ENCODE peak calls at places on chromosome 1, in nine cellular contexts. I is body of pancreas, G is uterus, Q is sigmoid colon, E is esophagus squamous epithelium, U is transverse colon, M is A549, B is IMR-90, R is right lobe of liver. C is an unnamed sample.

GRCh38 chr1:27931184-27931583 is 3.6 kb upstream of the SMPDL3B start:
- DNase-seq in I (no peak), G (no peak), Q (no peak), E (no peak), U (no peak), M (no peak), B (no peak), R (no peak), C (peak; percentile 1)

GRCh38 chr1:87197156-87197555 is 131.5 kb upstream of the LMO4 start:
- DNase-seq in I (no peak), G (no peak), Q (no peak), E (no peak), U (no peak), M (no peak), B (peak; percentile 52), R (no peak), C (no peak)

GRCh38 chr1:162913345-162913744 is 52.4 kb upstream of the CCDC190 start:
- DNase-seq in I (no peak), G (no peak), Q (no peak), E (no peak), U (no peak), M (no peak), B (no peak), R (no peak), C (no peak)

GRCh38 chr1:14567056-14567455 is 31.4 kb upstream of the KAZN start:
- DNase-seq in I (no peak), G (no peak), Q (no peak), E (no peak), U (no peak), M (peak; percentile 12), B (no peak), R (no peak), C (no peak)

GRCh38 chr1:147700042-147700711 is 29.9 kb upstream of the ACP6 start:
- DNase-seq in I (peak; percentile 83), G (peak; percentile 60), Q (no peak), E (no peak), U (peak; percentile 66), M (peak; percentile 55), B (peak; percentile 64), R (peak; percentile 59), C (peak; percentile 27)

GRCh38 chr1:210696709-210697108 is 368.0 kb downstream of the HHAT start:
- DNase-seq in I (no peak), G (no peak), Q (no peak), E (no peak), U (no peak), M (no peak), B (no peak), R (no peak), C (no peak)

GRCh38 chr1:77037990-77038389 is 170.7 kb downstream of the ST6GALNAC5 start:
- DNase-seq in I (no peak), G (no peak), Q (no peak), E (no peak), U (no peak), M (no peak), B (no peak), R (no peak), C (no peak)

GRCh38 chr1:220748091-220748934 is at the start of gene MTARC2:
- DNase-seq in I (peak; percentile 87), G (peak; percentile 60), Q (peak; percentile 92), E (peak; percentile 17), U (peak; percentile 80), M (peak; percentile 82), B (peak; percentile 49), R (peak; percentile 95), C (peak; percentile 50)

GRCh38 chr1:241837901-241838300 is 10.1 kb upstream of the EXO1 start:
- DNase-seq in I (no peak), G (no peak), Q (no peak), E (no peak), U (no peak), M (peak; percentile 78), B (peak; percentile 98), R (no peak), C (no peak)

GRCh38 chr1:9825101-9826074 is 1.6 kb upstream of the CLSTN1 start:
- DNase-seq in I (peak; percentile 94), G (peak; percentile 80), Q (peak; percentile 87), E (no peak), U (peak; percentile 90), M (peak; percentile 93), B (peak; percentile 51), R (no peak), C (peak; percentile 90)

GRCh38 chr1:153365696-153366095 is 8.0 kb downstream of the S100A9 start:
- DNase-seq in I (no peak), G (no peak), Q (no peak), E (no peak), U (no peak), M (no peak), B (no peak), R (no peak), C (no peak)

GRCh38 chr1:51953079-51953478 is 37.4 kb downstream of the RAB3B start:
- DNase-seq in I (no peak), G (no peak), Q (no peak), E (no peak), U (no peak), M (no peak), B (no peak), R (no peak), C (no peak)

GRCh38 chr1:33439662-33440061 is 8.8 kb upstream of the PHC2 start:
- DNase-seq in I (no peak), G (no peak), Q (no peak), E (no peak), U (no peak), M (no peak), B (no peak), R (no peak), C (no peak)

DNA sequence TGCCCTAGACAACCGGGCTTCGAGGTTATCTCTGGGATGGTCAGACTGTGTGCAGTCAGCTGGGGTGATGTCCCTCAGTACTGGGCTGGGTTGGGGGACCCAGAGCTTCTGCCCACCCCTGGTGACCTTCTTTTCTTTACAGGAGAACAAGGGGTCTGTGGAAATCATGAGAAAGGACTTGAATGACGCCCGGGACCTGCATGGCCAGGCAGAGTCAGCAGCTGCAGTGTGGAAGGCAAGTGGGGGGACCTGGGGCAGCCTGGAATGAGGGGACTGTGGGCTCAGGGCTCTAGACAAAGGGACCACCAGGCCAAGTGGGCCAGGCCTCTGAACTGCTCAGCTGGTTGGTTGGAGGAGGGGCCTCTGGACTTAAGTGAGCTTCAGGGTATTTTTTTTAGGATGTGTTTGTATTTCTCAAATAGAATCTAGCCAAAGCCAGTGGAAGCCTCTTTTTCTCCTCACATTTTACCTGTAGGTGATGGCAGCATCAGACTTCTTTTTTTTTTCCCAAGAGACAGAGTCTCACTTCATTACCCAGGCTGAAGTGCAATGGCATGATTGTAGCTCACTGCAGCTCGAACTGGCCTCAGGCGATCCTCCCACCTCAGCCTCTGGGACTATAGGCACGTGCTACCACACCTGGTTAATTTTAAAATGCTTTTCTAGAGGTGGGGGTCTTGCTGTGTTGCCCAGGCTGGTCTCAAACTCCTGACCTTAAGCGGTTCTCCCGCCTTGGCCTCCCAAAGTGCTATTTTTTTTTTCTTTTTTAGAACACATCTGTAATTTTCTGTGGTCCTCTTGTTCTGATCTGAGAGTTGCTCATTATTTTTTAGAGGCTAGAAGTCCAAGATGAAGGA is 1.9 kb downstream of the RNF187 start:
- DNase-seq in I (no peak), G (no peak), Q (no peak), E (no peak), U (no peak), M (no peak), B (no peak), R (no peak), C (peak; percentile 44)
- TF ChIP-seq POLR2A in I (no peak), G (no peak), Q (no peak), E (no peak), U (no peak), M (no peak), B (no peak), R (no peak), C (no peak)

GRCh38 chr1:111739222-111739983 is at the start of gene INKA2:
- DNase-seq in I (peak; percentile 80), G (peak; percentile 87), Q (peak; percentile 96), E (peak; percentile 37), U (peak; percentile 91), M (peak; percentile 86), B (peak; percentile 83), R (peak; percentile 93), C (peak; percentile 82)
- TF ChIP-seq POLR2A in I (peak; percentile 69), G (peak; percentile 73), Q (peak; percentile 69), E (peak; percentile 88), U (peak; percentile 77), M (peak; percentile 60), B (peak; percentile 84), R (peak; percentile 83), C (peak; percentile 53)

GRCh38 chr1:169568497-169568896 is 17.8 kb downstream of the F5 start:
- DNase-seq in I (no peak), G (no peak), Q (no peak), E (no peak), U (no peak), M (no peak), B (no peak), R (no peak), C (no peak)

GRCh38 chr1:169561692-169562091 is 24.6 kb downstream of the F5 start:
- DNase-seq in I (no peak), G (no peak), Q (no peak), E (no peak), U (no peak), M (no peak), B (no peak), R (no peak), C (no peak)

GRCh38 chr1:169563650-169564049 is 22.6 kb downstream of the F5 start:
- DNase-seq in I (no peak), G (no peak), Q (no peak), E (no peak), U (no peak), M (no peak), B (no peak), R (no peak), C (no peak)

GRCh38 chr1:169563019-169563615 is 23.2 kb downstream of the F5 start:
- DNase-seq in I (no peak), G (no peak), Q (no peak), E (no peak), U (no peak), M (no peak), B (no peak), R (no peak), C (no peak)

GRCh38 chr1:169565335-169566271 is 20.7 kb downstream of the F5 start:
- DNase-seq in I (no peak), G (no peak), Q (no peak), E (no peak), U (no peak), M (no peak), B (no peak), R (no peak), C (no peak)
- TF ChIP-seq POLR2A in I (no peak), G (no peak), Q (no peak), E (no peak), U (no peak), M (no peak), B (no peak), R (no peak), C (no peak)

GRCh38 chr1:151759241-151759640 is 4.1 kb downstream of the MRPL9 start:
- DNase-seq in I (no peak), G (no peak), Q (no peak), E (no peak), U (no peak), M (no peak), B (peak; percentile 25), R (no peak), C (no peak)

GRCh38 chr1:151760597-151761385 is 2.5 kb downstream of the MRPL9 start:
- DNase-seq in I (no peak), G (no peak), Q (no peak), E (no peak), U (no peak), M (no peak), B (no peak), R (no peak), C (no peak)

GRCh38 chr1:151763990-151764389 is 694 bp upstream of the MRPL9 start:
- DNase-seq in I (no peak), G (no peak), Q (no peak), E (no peak), U (no peak), M (no peak), B (no peak), R (no peak), C (no peak)

GRCh38 chr1:151762941-151763921 is at the start of gene MRPL9:
- DNase-seq in I (peak; percentile 84), G (peak; percentile 82), Q (peak; percentile 88), E (no peak), U (peak; percentile 84), M (peak; percentile 79), B (peak; percentile 71), R (peak; percentile 87), C (peak; percentile 87)
- TF ChIP-seq POLR2A in I (peak; percentile 79), G (peak; percentile 29), Q (no peak), E (peak; percentile 36), U (peak; percentile 68), M (peak; percentile 65), B (peak; percentile 78), R (peak; percentile 67), C (no peak)